ENCODE peak calls at places on chromosomes 6 and 20, in seven cellular contexts. One of them, this sample, is unnamed.

GRCh38 chr6:83199865-83200230 is 6.7 kb downstream of the RWDD2A start:
- DNase-seq in uterus: no peak
- DNase-seq in myocyte: no peak
- DNase-seq in iPS-NIHi11: no peak
- DNase-seq in GDM1: no peak
- DNase-seq in fibroblast of pulmonary artery: peak; percentile 85
- DNase-seq in cardiac muscle cell: no peak
- DNase-seq in this sample: no peak

GRCh38 chr20:41133709-41134361 is 3.5 kb upstream of the PLCG1 start:
- DNase-seq in uterus: no peak
- DNase-seq in myocyte: no peak
- DNase-seq in iPS-NIHi11: no peak
- DNase-seq in GDM1: no peak
- DNase-seq in fibroblast of pulmonary artery: no peak
- DNase-seq in cardiac muscle cell: no peak
- DNase-seq in this sample: peak; percentile 41

GRCh38 chr6:30981942-30982772 is 1.4 kb upstream of the MUC21 start:
- DNase-seq in uterus: peak; percentile 33
- DNase-seq in myocyte: peak; percentile 87
- DNase-seq in iPS-NIHi11: peak; percentile 78
- DNase-seq in GDM1: no peak
- DNase-seq in fibroblast of pulmonary artery: peak; percentile 79
- DNase-seq in cardiac muscle cell: peak; percentile 68
- DNase-seq in this sample: peak; percentile 55

GRCh38 chr20:16671753-16672152 is 58.1 kb upstream of the SNRPB2 start:
- DNase-seq in uterus: no peak
- DNase-seq in myocyte: no peak
- DNase-seq in iPS-NIHi11: no peak
- DNase-seq in GDM1: no peak
- DNase-seq in fibroblast of pulmonary artery: no peak
- DNase-seq in cardiac muscle cell: no peak
- DNase-seq in this sample: no peak

GRCh38 chr20:58749098-58749766 is 56.6 kb downstream of the NPEPL1 start:
- DNase-seq in uterus: no peak
- DNase-seq in myocyte: no peak
- DNase-seq in iPS-NIHi11: no peak
- DNase-seq in GDM1: no peak
- DNase-seq in fibroblast of pulmonary artery: no peak
- DNase-seq in cardiac muscle cell: no peak
- DNase-seq in this sample: no peak

GRCh38 chr6:161154796-161155335 is 119.0 kb downstream of the AGPAT4 start:
- DNase-seq in uterus: no peak
- DNase-seq in myocyte: no peak
- DNase-seq in iPS-NIHi11: no peak
- DNase-seq in GDM1: no peak
- DNase-seq in fibroblast of pulmonary artery: no peak
- DNase-seq in cardiac muscle cell: no peak
- DNase-seq in this sample: no peak

GRCh38 chr6:5435449-5435848 is 174.1 kb downstream of the FARS2 start:
- DNase-seq in uterus: no peak
- DNase-seq in myocyte: peak; percentile 71
- DNase-seq in iPS-NIHi11: no peak
- DNase-seq in GDM1: no peak
- DNase-seq in fibroblast of pulmonary artery: peak; percentile 49
- DNase-seq in cardiac muscle cell: no peak
- DNase-seq in this sample: no peak

GRCh38 chr6:169326067-169326799 is 72.6 kb upstream of the THBS2 start:
- DNase-seq in uterus: no peak
- DNase-seq in myocyte: peak; percentile 92
- DNase-seq in iPS-NIHi11: peak; percentile 64
- DNase-seq in GDM1: no peak
- DNase-seq in fibroblast of pulmonary artery: peak; percentile 62
- DNase-seq in cardiac muscle cell: peak; percentile 54
- DNase-seq in this sample: no peak

GRCh38 chr6:21953831-21954801 is 342.7 kb downstream of the PRL start:
- DNase-seq in uterus: peak; percentile 48
- DNase-seq in myocyte: no peak
- DNase-seq in iPS-NIHi11: peak; percentile 16
- DNase-seq in GDM1: peak; percentile 26
- DNase-seq in fibroblast of pulmonary artery: peak; percentile 83
- DNase-seq in cardiac muscle cell: peak; percentile 62
- DNase-seq in this sample: no peak

GRCh38 chr6:41805830-41806774 is 18.6 kb downstream of the TOMM6 start:
- DNase-seq in uterus: no peak
- DNase-seq in myocyte: no peak
- DNase-seq in iPS-NIHi11: no peak
- DNase-seq in GDM1: no peak
- DNase-seq in fibroblast of pulmonary artery: no peak
- DNase-seq in cardiac muscle cell: no peak
- DNase-seq in this sample: no peak

GRCh38 chr20:5880326-5880725 is 70.0 kb downstream of the TRMT6 start:
- DNase-seq in uterus: no peak
- DNase-seq in myocyte: no peak
- DNase-seq in iPS-NIHi11: no peak
- DNase-seq in GDM1: no peak
- DNase-seq in fibroblast of pulmonary artery: no peak
- DNase-seq in cardiac muscle cell: no peak
- DNase-seq in this sample: no peak

GRCh38 chr20:23340524-23340923 is 10.1 kb upstream of the NXT1 start:
- DNase-seq in uterus: peak; percentile 50
- DNase-seq in myocyte: peak; percentile 77
- DNase-seq in iPS-NIHi11: peak; percentile 77
- DNase-seq in GDM1: peak; percentile 57
- DNase-seq in fibroblast of pulmonary artery: peak; percentile 86
- DNase-seq in cardiac muscle cell: peak; percentile 71
- DNase-seq in this sample: peak; percentile 84

GRCh38 chr6:32785781-32786533 is 22.6 kb upstream of the HLA-DQB2 start:
- DNase-seq in uterus: peak; percentile 22
- DNase-seq in myocyte: peak; percentile 69
- DNase-seq in iPS-NIHi11: peak; percentile 63
- DNase-seq in GDM1: peak; percentile 58
- DNase-seq in fibroblast of pulmonary artery: peak; percentile 70
- DNase-seq in cardiac muscle cell: peak; percentile 66
- DNase-seq in this sample: peak; percentile 48

GRCh38 chr6:67886840-67887292 is 748.2 kb upstream of the ADGRB3 start:
- DNase-seq in uterus: no peak
- DNase-seq in myocyte: no peak
- DNase-seq in iPS-NIHi11: no peak
- DNase-seq in GDM1: no peak
- DNase-seq in fibroblast of pulmonary artery: no peak
- DNase-seq in cardiac muscle cell: no peak
- DNase-seq in this sample: no peak

GRCh38 chr20:2817341-2817726 is 1.2 kb downstream of the TMEM239 start:
- DNase-seq in uterus: no peak
- DNase-seq in myocyte: no peak
- DNase-seq in iPS-NIHi11: no peak
- DNase-seq in GDM1: no peak
- DNase-seq in fibroblast of pulmonary artery: no peak
- DNase-seq in cardiac muscle cell: no peak
- DNase-seq in this sample: no peak

GRCh38 chr6:168968228-168968627 is 285.4 kb downstream of the THBS2 start:
- DNase-seq in uterus: peak; percentile 55
- DNase-seq in myocyte: peak; percentile 98
- DNase-seq in iPS-NIHi11: no peak
- DNase-seq in GDM1: no peak
- DNase-seq in fibroblast of pulmonary artery: peak; percentile 74
- DNase-seq in cardiac muscle cell: no peak
- DNase-seq in this sample: peak; percentile 50

GRCh38 chr6:40936810-40937209 is 102.2 kb downstream of the UNC5CL start:
- DNase-seq in uterus: no peak
- DNase-seq in myocyte: peak; percentile 22
- DNase-seq in iPS-NIHi11: no peak
- DNase-seq in GDM1: no peak
- DNase-seq in fibroblast of pulmonary artery: peak; percentile 58
- DNase-seq in cardiac muscle cell: peak; percentile 10
- DNase-seq in this sample: no peak

GRCh38 chr6:102039450-102039849 is 645.9 kb downstream of the GRIK2 start:
- DNase-seq in uterus: no peak
- DNase-seq in myocyte: no peak
- DNase-seq in iPS-NIHi11: no peak
- DNase-seq in GDM1: no peak
- DNase-seq in fibroblast of pulmonary artery: no peak
- DNase-seq in cardiac muscle cell: no peak
- DNase-seq in this sample: no peak

GRCh38 chr6:136103101-136103688 is 146.9 kb downstream of the MTFR2 start:
- DNase-seq in uterus: peak; percentile 60
- DNase-seq in myocyte: no peak
- DNase-seq in iPS-NIHi11: no peak
- DNase-seq in GDM1: no peak
- DNase-seq in fibroblast of pulmonary artery: peak; percentile 77
- DNase-seq in cardiac muscle cell: peak; percentile 40
- DNase-seq in this sample: no peak

GRCh38 chr6:30875244-30876038 is 8.9 kb upstream of the DDR1 start:
- DNase-seq in uterus: no peak
- DNase-seq in myocyte: no peak
- DNase-seq in iPS-NIHi11: no peak
- DNase-seq in GDM1: no peak
- DNase-seq in fibroblast of pulmonary artery: no peak
- DNase-seq in cardiac muscle cell: no peak
- DNase-seq in this sample: no peak

GRCh38 chr6:157981395-157982296 is at the start of gene SYNJ2:
- DNase-seq in uterus: peak; percentile 81
- DNase-seq in myocyte: peak; percentile 84
- DNase-seq in iPS-NIHi11: peak; percentile 91
- DNase-seq in GDM1: peak; percentile 76
- DNase-seq in fibroblast of pulmonary artery: peak; percentile 88
- DNase-seq in cardiac muscle cell: peak; percentile 93
- DNase-seq in this sample: peak; percentile 91

GRCh38 chr20:36808317-36809257 is 35.0 kb upstream of the DSN1 start:
- DNase-seq in uterus: peak; percentile 42
- DNase-seq in myocyte: peak; percentile 96
- DNase-seq in iPS-NIHi11: peak; percentile 86
- DNase-seq in GDM1: no peak
- DNase-seq in fibroblast of pulmonary artery: peak; percentile 74
- DNase-seq in cardiac muscle cell: peak; percentile 38
- DNase-seq in this sample: peak; percentile 81

GRCh38 chr6:25991785-25992412 is 29.3 kb downstream of the TRIM38 start:
- DNase-seq in uterus: peak; percentile 66
- DNase-seq in myocyte: peak; percentile 87
- DNase-seq in iPS-NIHi11: peak; percentile 54
- DNase-seq in GDM1: peak; percentile 59
- DNase-seq in fibroblast of pulmonary artery: peak; percentile 59
- DNase-seq in cardiac muscle cell: peak; percentile 75
- DNase-seq in this sample: peak; percentile 73

GRCh38 chr6:41546866-41547798 is 951 bp downstream of the FOXP4 start:
- DNase-seq in uterus: no peak
- DNase-seq in myocyte: peak; percentile 67
- DNase-seq in iPS-NIHi11: peak; percentile 55
- DNase-seq in GDM1: no peak
- DNase-seq in fibroblast of pulmonary artery: peak; percentile 51
- DNase-seq in cardiac muscle cell: peak; percentile 77
- DNase-seq in this sample: no peak

GRCh38 chr6:30227242-30227722 is 14.1 kb upstream of the TRIM26 start:
- DNase-seq in uterus: no peak
- DNase-seq in myocyte: no peak
- DNase-seq in iPS-NIHi11: no peak
- DNase-seq in GDM1: no peak
- DNase-seq in fibroblast of pulmonary artery: no peak
- DNase-seq in cardiac muscle cell: no peak
- DNase-seq in this sample: no peak

GRCh38 chr20:38353298-38353697 is 7.0 kb downstream of the LBP start:
- DNase-seq in uterus: no peak
- DNase-seq in myocyte: no peak
- DNase-seq in iPS-NIHi11: peak; percentile 31
- DNase-seq in GDM1: no peak
- DNase-seq in fibroblast of pulmonary artery: peak; percentile 4
- DNase-seq in cardiac muscle cell: no peak
- DNase-seq in this sample: no peak

GRCh38 chr6:142279350-142280180 is 22.2 kb upstream of the ADGRG6 start:
- DNase-seq in uterus: no peak
- DNase-seq in myocyte: peak; percentile 10
- DNase-seq in iPS-NIHi11: no peak
- DNase-seq in GDM1: no peak
- DNase-seq in fibroblast of pulmonary artery: peak; percentile 69
- DNase-seq in cardiac muscle cell: no peak
- DNase-seq in this sample: no peak

GRCh38 chr6:41600499-41601247 is 37.6 kb upstream of the MDFI start:
- DNase-seq in uterus: peak; percentile 14
- DNase-seq in myocyte: no peak
- DNase-seq in iPS-NIHi11: no peak
- DNase-seq in GDM1: no peak
- DNase-seq in fibroblast of pulmonary artery: no peak
- DNase-seq in cardiac muscle cell: no peak
- DNase-seq in this sample: peak; percentile 28

GRCh38 chr20:17613328-17614175 is 43.7 kb downstream of the DSTN start:
- DNase-seq in uterus: no peak
- DNase-seq in myocyte: no peak
- DNase-seq in iPS-NIHi11: no peak
- DNase-seq in GDM1: no peak
- DNase-seq in fibroblast of pulmonary artery: no peak
- DNase-seq in cardiac muscle cell: no peak
- DNase-seq in this sample: peak; percentile 43

GRCh38 chr6:139112146-139112545 is 22.7 kb upstream of the HECA start:
- DNase-seq in uterus: no peak
- DNase-seq in myocyte: no peak
- DNase-seq in iPS-NIHi11: no peak
- DNase-seq in GDM1: no peak
- DNase-seq in fibroblast of pulmonary artery: no peak
- DNase-seq in cardiac muscle cell: no peak
- DNase-seq in this sample: no peak

GRCh38 chr6:170093658-170094596 is 197.0 kb downstream of the DLL1 start:
- DNase-seq in uterus: no peak
- DNase-seq in myocyte: no peak
- DNase-seq in iPS-NIHi11: no peak
- DNase-seq in GDM1: no peak
- DNase-seq in fibroblast of pulmonary artery: no peak
- DNase-seq in cardiac muscle cell: no peak
- DNase-seq in this sample: peak; percentile 20

GRCh38 chr20:5918856-5919633 is 31.3 kb downstream of the TRMT6 start:
- DNase-seq in uterus: no peak
- DNase-seq in myocyte: peak; percentile 16
- DNase-seq in iPS-NIHi11: peak; percentile 22
- DNase-seq in GDM1: no peak
- DNase-seq in fibroblast of pulmonary artery: peak; percentile 71
- DNase-seq in cardiac muscle cell: no peak
- DNase-seq in this sample: no peak

GRCh38 chr6:170159040-170159965 is 131.6 kb downstream of the DLL1 start:
- DNase-seq in uterus: no peak
- DNase-seq in myocyte: no peak
- DNase-seq in iPS-NIHi11: no peak
- DNase-seq in GDM1: no peak
- DNase-seq in fibroblast of pulmonary artery: no peak
- DNase-seq in cardiac muscle cell: no peak
- DNase-seq in this sample: no peak

GRCh38 chr6:136501081-136501480 is 49.1 kb downstream of the MAP7 start:
- DNase-seq in uterus: no peak
- DNase-seq in myocyte: no peak
- DNase-seq in iPS-NIHi11: no peak
- DNase-seq in GDM1: no peak
- DNase-seq in fibroblast of pulmonary artery: no peak
- DNase-seq in cardiac muscle cell: no peak
- DNase-seq in this sample: no peak

This sample was measured in Caco-2.